ENCODE peak calls at places on chromosomes 12 and 14, in seven cellular contexts. One of them, this sample, is unnamed.

GRCh38 chr12:59066445-59066844 is 146.1 kb upstream of the LRIG3 start:
- DNase-seq in H9: no peak
- DNase-seq in mammary epithelial cell: peak
- DNase-seq in caudate nucleus: no peak
- DNase-seq in kidney: no peak
- DNase-seq in body of pancreas: no peak
- DNase-seq in stomach: no peak
- DNase-seq in this sample: no peak

GRCh38 chr14:84465890-84466289 is 1064.1 kb upstream of the FLRT2 start:
- DNase-seq in stomach: no peak
- DNase-seq in body of pancreas: no peak
- DNase-seq in H9: no peak
- DNase-seq in mammary epithelial cell: peak
- DNase-seq in caudate nucleus: no peak
- DNase-seq in kidney: no peak
- DNase-seq in this sample: no peak

GRCh38 chr14:56659361-56659760 is 79.8 kb downstream of the TMEM260 start:
- DNase-seq in body of pancreas: no peak
- DNase-seq in kidney: no peak
- DNase-seq in caudate nucleus: no peak
- DNase-seq in stomach: no peak
- DNase-seq in mammary epithelial cell: no peak
- DNase-seq in H9: no peak
- DNase-seq in this sample: peak

GRCh38 chr12:51970904-51971646 is 19.6 kb downstream of the ACVR1B start:
- DNase-seq in stomach: no peak
- DNase-seq in mammary epithelial cell: peak
- DNase-seq in H9: peak
- DNase-seq in caudate nucleus: no peak
- DNase-seq in kidney: no peak
- DNase-seq in body of pancreas: no peak
- DNase-seq in this sample: peak

GRCh38 chr12:54660320-54660962 is 12.3 kb upstream of the DCD start:
- DNase-seq in body of pancreas: no peak
- DNase-seq in kidney: no peak
- DNase-seq in stomach: peak
- DNase-seq in mammary epithelial cell: no peak
- DNase-seq in caudate nucleus: no peak
- DNase-seq in H9: no peak
- DNase-seq in this sample: no peak

GRCh38 chr14:22178330-22178981 is 410.6 kb downstream of the DAD1 start:
- DNase-seq in stomach: no peak
- DNase-seq in caudate nucleus: no peak
- DNase-seq in H9: no peak
- DNase-seq in mammary epithelial cell: no peak
- DNase-seq in body of pancreas: no peak
- DNase-seq in kidney: no peak
- DNase-seq in this sample: no peak

GRCh38 chr12:64180951-64181350 is 41.1 kb downstream of the KICS2 start:
- DNase-seq in H9: no peak
- DNase-seq in stomach: no peak
- DNase-seq in caudate nucleus: no peak
- DNase-seq in mammary epithelial cell: peak
- DNase-seq in kidney: no peak
- DNase-seq in body of pancreas: no peak
- DNase-seq in this sample: no peak

GRCh38 chr12:23895792-23896218 is 53.7 kb downstream of the SOX5 start:
- DNase-seq in stomach: no peak
- DNase-seq in caudate nucleus: peak
- DNase-seq in body of pancreas: no peak
- DNase-seq in H9: peak
- DNase-seq in kidney: no peak
- DNase-seq in mammary epithelial cell: no peak
- DNase-seq in this sample: no peak

GRCh38 chr12:115506822-115507629 is 770.5 kb downstream of the MED13L start:
- DNase-seq in mammary epithelial cell: no peak
- DNase-seq in H9: peak
- DNase-seq in body of pancreas: no peak
- DNase-seq in stomach: no peak
- DNase-seq in kidney: no peak
- DNase-seq in caudate nucleus: no peak
- DNase-seq in this sample: no peak

GRCh38 chr14:52402812-52403526 is 88.9 kb downstream of the PTGER2 start:
- DNase-seq in kidney: no peak
- DNase-seq in mammary epithelial cell: peak
- DNase-seq in H9: no peak
- DNase-seq in body of pancreas: no peak
- DNase-seq in caudate nucleus: no peak
- DNase-seq in stomach: no peak
- DNase-seq in this sample: no peak

GRCh38 chr12:56014205-56014604 is 6.6 kb upstream of the IKZF4 start:
- DNase-seq in caudate nucleus: no peak
- DNase-seq in kidney: no peak
- DNase-seq in mammary epithelial cell: no peak
- DNase-seq in body of pancreas: no peak
- DNase-seq in stomach: no peak
- DNase-seq in H9: no peak
- DNase-seq in this sample: no peak

GRCh38 chr12:116697305-116698130 is 40.4 kb downstream of the SPRING1 start:
- DNase-seq in H9: peak
- DNase-seq in caudate nucleus: no peak
- DNase-seq in body of pancreas: peak
- DNase-seq in mammary epithelial cell: no peak
- DNase-seq in stomach: peak
- DNase-seq in kidney: no peak
- DNase-seq in this sample: peak

GRCh38 chr14:74583689-74584434 is 28.2 kb downstream of the LTBP2 start:
- DNase-seq in body of pancreas: no peak
- DNase-seq in H9: no peak
- DNase-seq in mammary epithelial cell: peak
- DNase-seq in kidney: no peak
- DNase-seq in stomach: no peak
- DNase-seq in caudate nucleus: no peak
- DNase-seq in this sample: no peak

GRCh38 chr12:68933564-68933893 is 558 bp upstream of the CPM start:
- DNase-seq in caudate nucleus: no peak
- DNase-seq in mammary epithelial cell: no peak
- DNase-seq in body of pancreas: no peak
- DNase-seq in stomach: peak
- DNase-seq in H9: no peak
- DNase-seq in kidney: no peak
- DNase-seq in this sample: no peak

GRCh38 chr12:91094036-91094660 is 17.1 kb downstream of the LUM start:
- DNase-seq in stomach: no peak
- DNase-seq in H9: no peak
- DNase-seq in mammary epithelial cell: peak
- DNase-seq in caudate nucleus: no peak
- DNase-seq in kidney: no peak
- DNase-seq in body of pancreas: no peak
- DNase-seq in this sample: no peak

GRCh38 chr12:64102339-64102738 is 119.8 kb downstream of the KICS2 start:
- DNase-seq in body of pancreas: no peak
- DNase-seq in stomach: no peak
- DNase-seq in kidney: no peak
- DNase-seq in mammary epithelial cell: peak
- DNase-seq in caudate nucleus: no peak
- DNase-seq in H9: no peak
- DNase-seq in this sample: no peak

GRCh38 chr12:87756111-87756510 is 273.1 kb downstream of the C12orf50 start:
- DNase-seq in mammary epithelial cell: peak
- DNase-seq in H9: no peak
- DNase-seq in caudate nucleus: no peak
- DNase-seq in stomach: no peak
- DNase-seq in body of pancreas: no peak
- DNase-seq in kidney: peak
- DNase-seq in this sample: no peak

GRCh38 chr14:51297066-51297465 is 57.0 kb downstream of the TMX1 start:
- DNase-seq in mammary epithelial cell: no peak
- DNase-seq in body of pancreas: no peak
- DNase-seq in kidney: no peak
- DNase-seq in H9: no peak
- DNase-seq in stomach: no peak
- DNase-seq in caudate nucleus: no peak
- DNase-seq in this sample: no peak

GRCh38 chr12:129614221-129614885 is 289.5 kb downstream of the TMEM132D start:
- DNase-seq in body of pancreas: no peak
- DNase-seq in caudate nucleus: no peak
- DNase-seq in H9: no peak
- DNase-seq in stomach: no peak
- DNase-seq in mammary epithelial cell: no peak
- DNase-seq in kidney: no peak
- DNase-seq in this sample: peak

GRCh38 chr12:110338754-110339153 is 57.7 kb downstream of the ATP2A2 start:
- DNase-seq in kidney: no peak
- DNase-seq in body of pancreas: no peak
- DNase-seq in mammary epithelial cell: no peak
- DNase-seq in caudate nucleus: no peak
- DNase-seq in stomach: no peak
- DNase-seq in H9: no peak
- DNase-seq in this sample: peak

GRCh38 chr12:24839268-24839791 is 109.6 kb downstream of the BCAT1 start:
- DNase-seq in caudate nucleus: no peak
- DNase-seq in H9: no peak
- DNase-seq in stomach: no peak
- DNase-seq in body of pancreas: no peak
- DNase-seq in mammary epithelial cell: no peak
- DNase-seq in kidney: no peak
- DNase-seq in this sample: no peak

GRCh38 chr12:52369220-52369619 is 1.9 kb upstream of the KRT85 start:
- DNase-seq in body of pancreas: no peak
- DNase-seq in mammary epithelial cell: no peak
- DNase-seq in H9: no peak
- DNase-seq in kidney: no peak
- DNase-seq in stomach: no peak
- DNase-seq in caudate nucleus: no peak
- DNase-seq in this sample: no peak

GRCh38 chr14:92397140-92397815 is 74.3 kb downstream of the SLC24A4 start:
- DNase-seq in body of pancreas: no peak
- DNase-seq in stomach: no peak
- DNase-seq in kidney: no peak
- DNase-seq in caudate nucleus: no peak
- DNase-seq in H9: no peak
- DNase-seq in mammary epithelial cell: peak
- DNase-seq in this sample: peak

GRCh38 chr12:132703611-132704010 is 7.0 kb upstream of the PGAM5 start:
- DNase-seq in mammary epithelial cell: no peak
- DNase-seq in caudate nucleus: no peak
- DNase-seq in kidney: no peak
- DNase-seq in body of pancreas: no peak
- DNase-seq in H9: no peak
- DNase-seq in stomach: no peak
- DNase-seq in this sample: no peak
- H3K27ac ChIP-seq in mammary epithelial cell: no peak
- H3K27ac ChIP-seq in caudate nucleus: no peak
- H3K27ac ChIP-seq in kidney: no peak
- H3K27ac ChIP-seq in body of pancreas: no peak
- H3K27ac ChIP-seq in H9: no peak
- H3K27ac ChIP-seq in stomach: no peak
- H3K27ac ChIP-seq in this sample: no peak

GRCh38 chr12:15364221-15365170 is 42.2 kb downstream of the PTPRO start:
- DNase-seq in mammary epithelial cell: peak
- DNase-seq in caudate nucleus: no peak
- DNase-seq in body of pancreas: no peak
- DNase-seq in stomach: no peak
- DNase-seq in kidney: no peak
- DNase-seq in H9: no peak
- DNase-seq in this sample: no peak
- H3K27ac ChIP-seq in mammary epithelial cell: no peak
- H3K27ac ChIP-seq in caudate nucleus: no peak
- H3K27ac ChIP-seq in body of pancreas: no peak
- H3K27ac ChIP-seq in stomach: no peak
- H3K27ac ChIP-seq in kidney: no peak
- H3K27ac ChIP-seq in H9: no peak
- H3K27ac ChIP-seq in this sample: no peak

GRCh38 chr14:105247026-105247425 is 1.3 kb upstream of the BTBD6 start:
- DNase-seq in mammary epithelial cell: no peak
- DNase-seq in body of pancreas: no peak
- DNase-seq in H9: no peak
- DNase-seq in kidney: no peak
- DNase-seq in caudate nucleus: no peak
- DNase-seq in stomach: no peak
- DNase-seq in this sample: no peak

GRCh38 chr14:105247715-105248367 is 492 bp upstream of the BTBD6 start:
- DNase-seq in stomach: no peak
- DNase-seq in caudate nucleus: no peak
- DNase-seq in H9: no peak
- DNase-seq in kidney: no peak
- DNase-seq in mammary epithelial cell: no peak
- DNase-seq in body of pancreas: no peak
- DNase-seq in this sample: no peak

GRCh38 chr14:105240811-105241576 is 7.3 kb upstream of the BTBD6 start:
- DNase-seq in kidney: peak
- DNase-seq in stomach: no peak
- DNase-seq in caudate nucleus: no peak
- DNase-seq in body of pancreas: no peak
- DNase-seq in H9: no peak
- DNase-seq in mammary epithelial cell: no peak
- DNase-seq in this sample: no peak

GRCh38 chr14:105241641-105242040 is 6.7 kb upstream of the BTBD6 start:
- DNase-seq in mammary epithelial cell: no peak
- DNase-seq in caudate nucleus: no peak
- DNase-seq in stomach: no peak
- DNase-seq in body of pancreas: no peak
- DNase-seq in H9: no peak
- DNase-seq in kidney: peak
- DNase-seq in this sample: no peak

DNA sequence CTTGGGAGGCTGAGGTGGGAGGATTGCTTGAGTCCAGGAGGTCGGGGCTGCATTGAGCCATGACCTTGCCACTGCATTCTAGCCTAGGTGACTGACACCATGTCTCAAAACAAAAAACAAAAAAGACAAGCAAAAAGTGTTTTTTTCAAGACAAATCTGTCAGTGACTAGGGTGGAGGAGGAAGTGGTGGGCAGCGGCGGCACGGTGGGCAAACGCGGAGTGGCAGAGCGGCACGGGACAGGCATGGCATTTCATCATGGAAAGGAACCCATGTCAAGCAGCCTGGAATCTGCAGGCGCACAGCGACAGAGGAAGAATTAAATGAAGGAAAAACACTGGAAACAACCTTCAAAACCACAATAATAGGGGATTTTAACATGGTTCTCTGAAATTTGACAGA is 4.0 kb upstream of the BTBD6 start:
- DNase-seq in H9: no peak
- DNase-seq in kidney: no peak
- DNase-seq in stomach: no peak
- DNase-seq in body of pancreas: no peak
- DNase-seq in mammary epithelial cell: no peak
- DNase-seq in caudate nucleus: no peak
- DNase-seq in this sample: no peak
- H3K27ac ChIP-seq in H9: no peak
- H3K27ac ChIP-seq in kidney: no peak
- H3K27ac ChIP-seq in stomach: no peak
- H3K27ac ChIP-seq in body of pancreas: no peak
- H3K27ac ChIP-seq in mammary epithelial cell: no peak
- H3K27ac ChIP-seq in caudate nucleus: no peak
- H3K27ac ChIP-seq in this sample: no peak

DNA sequence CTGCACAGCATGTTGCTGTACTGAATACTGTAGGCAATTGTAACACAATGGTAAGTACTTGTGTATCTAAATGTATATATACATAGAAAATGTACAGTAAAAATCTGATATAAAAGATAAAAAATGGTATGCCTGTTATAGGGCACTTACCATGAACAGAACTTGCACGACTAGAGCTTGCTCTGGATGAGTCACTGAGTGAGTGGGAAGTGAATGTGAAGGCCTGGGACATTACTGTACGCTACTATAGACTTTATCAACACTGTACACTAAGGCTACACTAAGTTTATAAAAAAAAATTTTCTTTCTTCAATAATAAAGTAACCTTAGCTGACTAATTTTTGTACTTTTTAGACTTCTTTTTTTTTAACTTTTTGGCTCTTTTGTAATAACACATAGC is 24.2 kb upstream of the NEDD1 start:
- DNase-seq in caudate nucleus: no peak
- DNase-seq in mammary epithelial cell: peak
- DNase-seq in H9: no peak
- DNase-seq in stomach: no peak
- DNase-seq in body of pancreas: no peak
- DNase-seq in kidney: no peak
- DNase-seq in this sample: no peak
- H3K27ac ChIP-seq in caudate nucleus: no peak
- H3K27ac ChIP-seq in mammary epithelial cell: no peak
- H3K27ac ChIP-seq in H9: no peak
- H3K27ac ChIP-seq in stomach: no peak
- H3K27ac ChIP-seq in body of pancreas: no peak
- H3K27ac ChIP-seq in kidney: no peak
- H3K27ac ChIP-seq in this sample: no peak

This sample was measured in SJCRH30.